ENCODE peak calls at places on chromosomes 4 and X, in eight cellular contexts. One of them, this sample, is unnamed.

GRCh38 chr4:152360045-152360410 is 175.9 kb downstream of the FBXW7 start:
- DNase-seq in body of pancreas: no peak
- DNase-seq in naive thymus-derived CD4-positive, alpha-beta T cell: no peak
- DNase-seq in hepatocyte: no peak
- DNase-seq in SK-N-SH: no peak
- DNase-seq in aorta: no peak
- DNase-seq in mammary epithelial cell: no peak
- DNase-seq in MM.1S: no peak
- DNase-seq in this sample: no peak

GRCh38 chr4:7237863-7238262 is 45.5 kb downstream of the SORCS2 start:
- DNase-seq in aorta: no peak
- DNase-seq in naive thymus-derived CD4-positive, alpha-beta T cell: no peak
- DNase-seq in mammary epithelial cell: no peak
- DNase-seq in hepatocyte: no peak
- DNase-seq in body of pancreas: no peak
- DNase-seq in SK-N-SH: no peak
- DNase-seq in MM.1S: no peak
- DNase-seq in this sample: no peak

GRCh38 chr4:165131247-165131832 is 18.7 kb upstream of the TMEM192 start:
- DNase-seq in hepatocyte: peak
- DNase-seq in aorta: no peak
- DNase-seq in mammary epithelial cell: peak
- DNase-seq in MM.1S: peak
- DNase-seq in body of pancreas: peak
- DNase-seq in naive thymus-derived CD4-positive, alpha-beta T cell: peak
- DNase-seq in SK-N-SH: peak
- DNase-seq in this sample: peak

GRCh38 chr4:100017627-100018310 is 67.7 kb upstream of the H2AZ1 start:
- DNase-seq in hepatocyte: no peak
- DNase-seq in MM.1S: no peak
- DNase-seq in SK-N-SH: no peak
- DNase-seq in body of pancreas: no peak
- DNase-seq in mammary epithelial cell: peak
- DNase-seq in naive thymus-derived CD4-positive, alpha-beta T cell: no peak
- DNase-seq in aorta: no peak
- DNase-seq in this sample: no peak

GRCh38 chr4:36323801-36324419 is 42.5 kb downstream of the DTHD1 start:
- DNase-seq in MM.1S: no peak
- DNase-seq in hepatocyte: no peak
- DNase-seq in body of pancreas: no peak
- DNase-seq in mammary epithelial cell: no peak
- DNase-seq in naive thymus-derived CD4-positive, alpha-beta T cell: no peak
- DNase-seq in aorta: no peak
- DNase-seq in SK-N-SH: no peak
- DNase-seq in this sample: no peak

GRCh38 chr4:112951362-112951962 is 98.0 kb upstream of the ANK2 start:
- DNase-seq in aorta: no peak
- DNase-seq in hepatocyte: peak
- DNase-seq in mammary epithelial cell: no peak
- DNase-seq in naive thymus-derived CD4-positive, alpha-beta T cell: no peak
- DNase-seq in SK-N-SH: peak
- DNase-seq in MM.1S: peak
- DNase-seq in body of pancreas: no peak
- DNase-seq in this sample: peak

GRCh38 chr4:128288689-128289106 is 1.1 kb upstream of the PGRMC2 start:
- DNase-seq in mammary epithelial cell: peak
- DNase-seq in SK-N-SH: no peak
- DNase-seq in hepatocyte: peak
- DNase-seq in aorta: no peak
- DNase-seq in naive thymus-derived CD4-positive, alpha-beta T cell: peak
- DNase-seq in MM.1S: peak
- DNase-seq in body of pancreas: no peak
- DNase-seq in this sample: no peak

GRCh38 chr4:83454626-83455025 is 997 bp downstream of the HELQ start:
- DNase-seq in hepatocyte: peak
- DNase-seq in naive thymus-derived CD4-positive, alpha-beta T cell: no peak
- DNase-seq in body of pancreas: no peak
- DNase-seq in MM.1S: no peak
- DNase-seq in aorta: no peak
- DNase-seq in SK-N-SH: no peak
- DNase-seq in mammary epithelial cell: peak
- DNase-seq in this sample: no peak

GRCh38 chrX:41559235-41559634 is 112.1 kb downstream of the NYX start:
- DNase-seq in naive thymus-derived CD4-positive, alpha-beta T cell: no peak
- DNase-seq in aorta: no peak
- DNase-seq in MM.1S: no peak
- DNase-seq in mammary epithelial cell: no peak
- DNase-seq in hepatocyte: no peak
- DNase-seq in body of pancreas: no peak
- DNase-seq in SK-N-SH: no peak
- DNase-seq in this sample: no peak

GRCh38 chrX:134158821-134159512 is 78.0 kb upstream of the CCDC160 start:
- DNase-seq in body of pancreas: no peak
- DNase-seq in SK-N-SH: no peak
- DNase-seq in naive thymus-derived CD4-positive, alpha-beta T cell: no peak
- DNase-seq in MM.1S: no peak
- DNase-seq in mammary epithelial cell: no peak
- DNase-seq in hepatocyte: no peak
- DNase-seq in aorta: no peak
- DNase-seq in this sample: no peak

GRCh38 chr4:27024807-27025206 is 164.2 kb downstream of the STIM2 start:
- DNase-seq in naive thymus-derived CD4-positive, alpha-beta T cell: no peak
- DNase-seq in SK-N-SH: no peak
- DNase-seq in aorta: no peak
- DNase-seq in body of pancreas: no peak
- DNase-seq in mammary epithelial cell: no peak
- DNase-seq in MM.1S: no peak
- DNase-seq in hepatocyte: no peak
- DNase-seq in this sample: no peak

GRCh38 chr4:74665346-74665745 is 129.0 kb downstream of the BTC start:
- DNase-seq in aorta: no peak
- DNase-seq in mammary epithelial cell: peak
- DNase-seq in MM.1S: no peak
- DNase-seq in naive thymus-derived CD4-positive, alpha-beta T cell: no peak
- DNase-seq in SK-N-SH: no peak
- DNase-seq in body of pancreas: no peak
- DNase-seq in hepatocyte: no peak
- DNase-seq in this sample: no peak

GRCh38 chrX:15242899-15243555 is 26.9 kb downstream of the ASB9 start:
- DNase-seq in hepatocyte: peak
- DNase-seq in naive thymus-derived CD4-positive, alpha-beta T cell: peak
- DNase-seq in MM.1S: peak
- DNase-seq in SK-N-SH: peak
- DNase-seq in body of pancreas: peak
- DNase-seq in aorta: no peak
- DNase-seq in mammary epithelial cell: peak
- DNase-seq in this sample: peak

GRCh38 chr4:87527446-87528240 is 1.5 kb downstream of the SPARCL1 start:
- DNase-seq in MM.1S: no peak
- DNase-seq in body of pancreas: no peak
- DNase-seq in naive thymus-derived CD4-positive, alpha-beta T cell: no peak
- DNase-seq in mammary epithelial cell: no peak
- DNase-seq in aorta: no peak
- DNase-seq in hepatocyte: no peak
- DNase-seq in SK-N-SH: no peak
- DNase-seq in this sample: no peak

GRCh38 chr4:124641715-124642380 is 70.7 kb downstream of the ANKRD50 start:
- DNase-seq in hepatocyte: no peak
- DNase-seq in MM.1S: peak
- DNase-seq in body of pancreas: no peak
- DNase-seq in naive thymus-derived CD4-positive, alpha-beta T cell: no peak
- DNase-seq in mammary epithelial cell: peak
- DNase-seq in aorta: peak
- DNase-seq in SK-N-SH: no peak
- DNase-seq in this sample: no peak

GRCh38 chrX:78123190-78123589 is 16.3 kb downstream of the TAF9B start:
- DNase-seq in body of pancreas: no peak
- DNase-seq in SK-N-SH: no peak
- DNase-seq in hepatocyte: no peak
- DNase-seq in naive thymus-derived CD4-positive, alpha-beta T cell: no peak
- DNase-seq in mammary epithelial cell: peak
- DNase-seq in aorta: no peak
- DNase-seq in MM.1S: no peak
- DNase-seq in this sample: no peak

GRCh38 chrX:103533428-103534216 is 14.3 kb upstream of the RAB40A start:
- DNase-seq in hepatocyte: peak
- DNase-seq in MM.1S: peak
- DNase-seq in body of pancreas: peak
- DNase-seq in SK-N-SH: peak
- DNase-seq in aorta: peak
- DNase-seq in mammary epithelial cell: peak
- DNase-seq in naive thymus-derived CD4-positive, alpha-beta T cell: peak
- DNase-seq in this sample: peak

GRCh38 chr4:83561381-83561780 is 25.5 kb downstream of the GPAT3 start:
- DNase-seq in body of pancreas: no peak
- DNase-seq in aorta: no peak
- DNase-seq in mammary epithelial cell: peak
- DNase-seq in naive thymus-derived CD4-positive, alpha-beta T cell: no peak
- DNase-seq in hepatocyte: no peak
- DNase-seq in SK-N-SH: no peak
- DNase-seq in MM.1S: no peak
- DNase-seq in this sample: no peak

GRCh38 chr4:168503652-168504362 is 7.0 kb downstream of the PALLD start:
- DNase-seq in naive thymus-derived CD4-positive, alpha-beta T cell: no peak
- DNase-seq in mammary epithelial cell: no peak
- DNase-seq in SK-N-SH: no peak
- DNase-seq in hepatocyte: no peak
- DNase-seq in MM.1S: no peak
- DNase-seq in aorta: no peak
- DNase-seq in body of pancreas: no peak
- DNase-seq in this sample: no peak
- H3K27ac ChIP-seq in naive thymus-derived CD4-positive, alpha-beta T cell: no peak
- H3K27ac ChIP-seq in mammary epithelial cell: no peak
- H3K27ac ChIP-seq in SK-N-SH: no peak
- H3K27ac ChIP-seq in hepatocyte: no peak
- H3K27ac ChIP-seq in MM.1S: no peak
- H3K27ac ChIP-seq in aorta: no peak
- H3K27ac ChIP-seq in body of pancreas: no peak
- H3K27ac ChIP-seq in this sample: no peak

DNA sequence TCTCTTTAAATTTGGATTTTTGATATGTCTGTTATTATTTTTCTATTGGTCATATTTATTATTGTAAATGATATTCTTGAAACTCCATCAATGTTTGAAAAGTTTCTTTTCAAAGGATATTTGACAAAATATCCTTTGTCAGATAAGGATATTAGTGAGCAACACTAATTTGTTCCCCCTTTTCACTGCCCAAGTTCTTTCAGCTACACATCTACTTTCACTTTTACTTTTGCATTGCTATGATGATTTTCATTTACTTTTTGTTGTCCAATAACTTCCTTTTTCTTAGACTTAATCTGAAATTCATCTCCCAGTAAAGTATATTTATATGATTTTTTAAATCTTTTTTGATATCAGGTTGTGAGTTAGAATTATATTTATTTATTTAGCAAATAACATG is 542.3 kb upstream of the ADGRL3 start:
- DNase-seq in naive thymus-derived CD4-positive, alpha-beta T cell: no peak
- DNase-seq in SK-N-SH: no peak
- DNase-seq in body of pancreas: no peak
- DNase-seq in mammary epithelial cell: no peak
- DNase-seq in MM.1S: peak
- DNase-seq in aorta: no peak
- DNase-seq in hepatocyte: no peak
- DNase-seq in this sample: no peak
- H3K27ac ChIP-seq in naive thymus-derived CD4-positive, alpha-beta T cell: no peak
- H3K27ac ChIP-seq in SK-N-SH: no peak
- H3K27ac ChIP-seq in body of pancreas: no peak
- H3K27ac ChIP-seq in mammary epithelial cell: no peak
- H3K27ac ChIP-seq in MM.1S: no peak
- H3K27ac ChIP-seq in aorta: no peak
- H3K27ac ChIP-seq in hepatocyte: no peak
- H3K27ac ChIP-seq in this sample: no peak

GRCh38 chr4:37872310-37872988 is 18.4 kb upstream of the TBC1D1 start:
- DNase-seq in MM.1S: peak
- DNase-seq in SK-N-SH: no peak
- DNase-seq in body of pancreas: no peak
- DNase-seq in hepatocyte: no peak
- DNase-seq in naive thymus-derived CD4-positive, alpha-beta T cell: no peak
- DNase-seq in mammary epithelial cell: no peak
- DNase-seq in aorta: no peak
- DNase-seq in this sample: no peak

GRCh38 chr4:37876156-37876555 is 14.7 kb upstream of the TBC1D1 start:
- DNase-seq in aorta: no peak
- DNase-seq in hepatocyte: no peak
- DNase-seq in body of pancreas: no peak
- DNase-seq in MM.1S: no peak
- DNase-seq in mammary epithelial cell: no peak
- DNase-seq in SK-N-SH: no peak
- DNase-seq in naive thymus-derived CD4-positive, alpha-beta T cell: no peak
- DNase-seq in this sample: no peak

GRCh38 chr4:37879365-37879764 is 11.5 kb upstream of the TBC1D1 start:
- DNase-seq in mammary epithelial cell: no peak
- DNase-seq in SK-N-SH: no peak
- DNase-seq in MM.1S: no peak
- DNase-seq in body of pancreas: no peak
- DNase-seq in hepatocyte: no peak
- DNase-seq in aorta: no peak
- DNase-seq in naive thymus-derived CD4-positive, alpha-beta T cell: no peak
- DNase-seq in this sample: no peak

DNA sequence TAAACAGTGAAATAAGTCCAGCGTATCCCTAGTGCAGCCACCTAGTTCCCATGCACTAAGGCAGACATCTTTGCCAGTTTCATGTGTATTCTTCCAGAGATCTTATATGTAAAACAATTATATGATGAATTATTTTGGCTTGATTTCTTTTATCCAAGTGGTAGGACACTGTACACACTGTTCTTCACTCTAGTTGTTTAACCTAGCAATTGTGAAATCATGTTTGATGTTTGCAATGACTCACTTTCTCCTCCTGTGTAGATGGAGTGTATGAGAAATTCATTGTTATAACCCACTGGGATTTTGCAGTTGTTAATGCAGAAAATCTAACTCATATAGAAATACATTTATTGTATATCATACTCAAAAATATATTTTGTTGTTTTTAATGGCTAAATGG is 17.5 kb upstream of the TBC1D1 start:
- DNase-seq in body of pancreas: no peak
- DNase-seq in aorta: no peak
- DNase-seq in mammary epithelial cell: peak
- DNase-seq in hepatocyte: no peak
- DNase-seq in naive thymus-derived CD4-positive, alpha-beta T cell: no peak
- DNase-seq in SK-N-SH: no peak
- DNase-seq in MM.1S: no peak
- DNase-seq in this sample: no peak
- H3K27ac ChIP-seq in body of pancreas: no peak
- H3K27ac ChIP-seq in aorta: no peak
- H3K27ac ChIP-seq in mammary epithelial cell: no peak
- H3K27ac ChIP-seq in hepatocyte: no peak
- H3K27ac ChIP-seq in naive thymus-derived CD4-positive, alpha-beta T cell: no peak
- H3K27ac ChIP-seq in SK-N-SH: no peak
- H3K27ac ChIP-seq in MM.1S: no peak
- H3K27ac ChIP-seq in this sample: no peak

DNA sequence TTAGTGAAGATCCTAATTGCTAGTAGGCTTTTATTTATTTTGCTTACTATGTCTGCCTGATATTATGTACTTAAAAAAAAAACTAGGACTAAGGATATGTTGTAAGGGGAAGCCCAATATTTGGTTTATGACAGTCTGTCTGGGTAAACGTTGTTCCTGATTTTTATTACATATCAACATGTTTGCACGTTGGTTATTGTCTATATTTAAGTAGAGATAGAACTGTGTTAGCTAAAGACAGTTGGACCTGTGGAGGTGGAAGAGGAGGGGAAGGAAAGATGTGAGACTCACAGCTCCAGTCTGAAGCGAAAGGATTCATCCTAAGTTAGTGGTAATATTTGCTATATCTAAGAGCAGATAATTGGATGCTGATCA is 90.3 kb downstream of the TMEM131L start:
- DNase-seq in aorta: no peak
- DNase-seq in body of pancreas: no peak
- DNase-seq in SK-N-SH: no peak
- DNase-seq in mammary epithelial cell: no peak
- DNase-seq in hepatocyte: no peak
- DNase-seq in naive thymus-derived CD4-positive, alpha-beta T cell: no peak
- DNase-seq in MM.1S: no peak
- DNase-seq in this sample: no peak
- H3K27ac ChIP-seq in aorta: peak
- H3K27ac ChIP-seq in body of pancreas: peak
- H3K27ac ChIP-seq in SK-N-SH: no peak
- H3K27ac ChIP-seq in mammary epithelial cell: no peak
- H3K27ac ChIP-seq in hepatocyte: peak
- H3K27ac ChIP-seq in naive thymus-derived CD4-positive, alpha-beta T cell: no peak
- H3K27ac ChIP-seq in MM.1S: no peak
- H3K27ac ChIP-seq in this sample: peak

This sample was measured in SJCRH30.